ENCODE peak calls at places on chromosome 11, in seven cellular contexts. One of them, this sample, is unnamed.
A peak's percentile ranks its signal among the peaks of the same experiment; 100 is the strongest.

GRCh38 chr11:62689421-62690183 is at the start of gene LRRN4CL:
- DNase-seq in left ventricle myocardium inferior: peak; percentile 79
- DNase-seq in psoas muscle: peak; percentile 92
- DNase-seq in spleen: no peak
- DNase-seq in fibroblast of mammary gland: peak; percentile 97
- DNase-seq in LNCaP clone FGC: no peak
- DNase-seq in osteoblast: peak; percentile 99
- DNase-seq in this sample: peak; percentile 80

GRCh38 chr11:44797886-44798683 is 71.3 kb downstream of the TSPAN18 start:
- DNase-seq in LNCaP clone FGC: no peak
- DNase-seq in osteoblast: no peak
- DNase-seq in left ventricle myocardium inferior: no peak
- DNase-seq in spleen: peak; percentile 35
- DNase-seq in psoas muscle: no peak
- DNase-seq in fibroblast of mammary gland: no peak
- DNase-seq in this sample: no peak

GRCh38 chr11:17498058-17498457 is 21.4 kb upstream of the ABCC8 start:
- DNase-seq in fibroblast of mammary gland: no peak
- DNase-seq in osteoblast: no peak
- DNase-seq in psoas muscle: no peak
- DNase-seq in LNCaP clone FGC: no peak
- DNase-seq in left ventricle myocardium inferior: no peak
- DNase-seq in spleen: peak; percentile 64
- DNase-seq in this sample: no peak

GRCh38 chr11:66967670-66968425 is 7.3 kb upstream of the C11orf86 start:
- DNase-seq in fibroblast of mammary gland: peak; percentile 97
- DNase-seq in osteoblast: no peak
- DNase-seq in spleen: no peak
- DNase-seq in LNCaP clone FGC: no peak
- DNase-seq in psoas muscle: no peak
- DNase-seq in left ventricle myocardium inferior: no peak
- DNase-seq in this sample: peak; percentile 79

GRCh38 chr11:65112226-65112550 is 516 bp downstream of the TM7SF2 start:
- DNase-seq in spleen: no peak
- DNase-seq in left ventricle myocardium inferior: no peak
- DNase-seq in osteoblast: no peak
- DNase-seq in psoas muscle: no peak
- DNase-seq in fibroblast of mammary gland: no peak
- DNase-seq in LNCaP clone FGC: no peak
- DNase-seq in this sample: no peak

GRCh38 chr11:76719686-76720085 is 49.1 kb upstream of the LRRC32 start:
- DNase-seq in LNCaP clone FGC: no peak
- DNase-seq in osteoblast: no peak
- DNase-seq in psoas muscle: no peak
- DNase-seq in spleen: no peak
- DNase-seq in left ventricle myocardium inferior: no peak
- DNase-seq in fibroblast of mammary gland: no peak
- DNase-seq in this sample: no peak

GRCh38 chr11:132595711-132596111 is 936.6 kb downstream of the OPCML start:
- DNase-seq in osteoblast: no peak
- DNase-seq in LNCaP clone FGC: no peak
- DNase-seq in spleen: no peak
- DNase-seq in psoas muscle: no peak
- DNase-seq in fibroblast of mammary gland: no peak
- DNase-seq in left ventricle myocardium inferior: no peak
- DNase-seq in this sample: peak; percentile 27

GRCh38 chr11:64767344-64768299 is 7.8 kb upstream of the PYGM start:
- DNase-seq in osteoblast: peak; percentile 95
- DNase-seq in fibroblast of mammary gland: peak; percentile 70
- DNase-seq in psoas muscle: peak; percentile 85
- DNase-seq in LNCaP clone FGC: peak; percentile 39
- DNase-seq in left ventricle myocardium inferior: peak; percentile 63
- DNase-seq in spleen: peak; percentile 91
- DNase-seq in this sample: peak; percentile 83

GRCh38 chr11:72591785-72592490 is 82.3 kb downstream of the PDE2A start:
- DNase-seq in psoas muscle: no peak
- DNase-seq in LNCaP clone FGC: no peak
- DNase-seq in fibroblast of mammary gland: no peak
- DNase-seq in osteoblast: no peak
- DNase-seq in left ventricle myocardium inferior: no peak
- DNase-seq in spleen: no peak
- DNase-seq in this sample: peak; percentile 25

GRCh38 chr11:5242933-5243844 is 6.5 kb downstream of the HBG1 start:
- DNase-seq in LNCaP clone FGC: no peak
- DNase-seq in osteoblast: peak; percentile 62
- DNase-seq in spleen: no peak
- DNase-seq in psoas muscle: no peak
- DNase-seq in left ventricle myocardium inferior: no peak
- DNase-seq in fibroblast of mammary gland: peak; percentile 4
- DNase-seq in this sample: peak; percentile 64

GRCh38 chr11:64725601-64726139 is 2.7 kb upstream of the NRXN2 start:
- DNase-seq in left ventricle myocardium inferior: no peak
- DNase-seq in LNCaP clone FGC: no peak
- DNase-seq in psoas muscle: no peak
- DNase-seq in fibroblast of mammary gland: no peak
- DNase-seq in osteoblast: peak; percentile 73
- DNase-seq in spleen: peak; percentile 56
- DNase-seq in this sample: no peak

GRCh38 chr11:31499576-31500178 is 9.7 kb downstream of the IMMP1L start:
- DNase-seq in left ventricle myocardium inferior: no peak
- DNase-seq in osteoblast: peak; percentile 78
- DNase-seq in psoas muscle: no peak
- DNase-seq in spleen: no peak
- DNase-seq in LNCaP clone FGC: no peak
- DNase-seq in fibroblast of mammary gland: peak; percentile 30
- DNase-seq in this sample: peak; percentile 88

GRCh38 chr11:129950319-129951034 is 52.2 kb downstream of the PRDM10 start:
- DNase-seq in spleen: no peak
- DNase-seq in psoas muscle: peak; percentile 62
- DNase-seq in LNCaP clone FGC: peak; percentile 17
- DNase-seq in fibroblast of mammary gland: peak; percentile 42
- DNase-seq in left ventricle myocardium inferior: peak; percentile 25
- DNase-seq in osteoblast: no peak
- DNase-seq in this sample: peak; percentile 92

GRCh38 chr11:61472282-61472681 is 36.3 kb upstream of the LRRC10B start:
- DNase-seq in psoas muscle: peak; percentile 93
- DNase-seq in left ventricle myocardium inferior: peak; percentile 77
- DNase-seq in LNCaP clone FGC: no peak
- DNase-seq in spleen: no peak
- DNase-seq in osteoblast: peak; percentile 83
- DNase-seq in fibroblast of mammary gland: peak; percentile 81
- DNase-seq in this sample: no peak

GRCh38 chr11:115660072-115660805 is 156.0 kb upstream of the CADM1 start:
- DNase-seq in LNCaP clone FGC: no peak
- DNase-seq in left ventricle myocardium inferior: no peak
- DNase-seq in osteoblast: no peak
- DNase-seq in psoas muscle: no peak
- DNase-seq in spleen: no peak
- DNase-seq in fibroblast of mammary gland: no peak
- DNase-seq in this sample: no peak

GRCh38 chr11:67495234-67496005 is 9.7 kb downstream of the PITPNM1 start:
- DNase-seq in left ventricle myocardium inferior: no peak
- DNase-seq in psoas muscle: no peak
- DNase-seq in spleen: no peak
- DNase-seq in LNCaP clone FGC: no peak
- DNase-seq in osteoblast: peak; percentile 88
- DNase-seq in fibroblast of mammary gland: no peak
- DNase-seq in this sample: no peak

GRCh38 chr11:128453444-128454336 is 133.7 kb downstream of the ETS1 start:
- DNase-seq in psoas muscle: peak; percentile 78
- DNase-seq in left ventricle myocardium inferior: peak; percentile 60
- DNase-seq in spleen: no peak
- DNase-seq in osteoblast: peak; percentile 71
- DNase-seq in LNCaP clone FGC: peak; percentile 96
- DNase-seq in fibroblast of mammary gland: peak; percentile 99
- DNase-seq in this sample: peak; percentile 95

GRCh38 chr11:83663446-83663845 is 377.3 kb upstream of the CCDC90B start:
- DNase-seq in osteoblast: no peak
- DNase-seq in psoas muscle: no peak
- DNase-seq in spleen: no peak
- DNase-seq in LNCaP clone FGC: no peak
- DNase-seq in left ventricle myocardium inferior: no peak
- DNase-seq in fibroblast of mammary gland: peak; percentile 22
- DNase-seq in this sample: peak; percentile 10

GRCh38 chr11:63817758-63818498 is 4.7 kb downstream of the SPINDOC start:
- DNase-seq in spleen: no peak
- DNase-seq in fibroblast of mammary gland: no peak
- DNase-seq in osteoblast: no peak
- DNase-seq in left ventricle myocardium inferior: no peak
- DNase-seq in LNCaP clone FGC: no peak
- DNase-seq in psoas muscle: no peak
- DNase-seq in this sample: no peak

GRCh38 chr11:38013157-38013556 is 1415.1 kb upstream of the RAG2 start:
- DNase-seq in spleen: no peak
- DNase-seq in psoas muscle: no peak
- DNase-seq in LNCaP clone FGC: no peak
- DNase-seq in osteoblast: no peak
- DNase-seq in fibroblast of mammary gland: no peak
- DNase-seq in left ventricle myocardium inferior: no peak
- DNase-seq in this sample: no peak

GRCh38 chr11:67357831-67358555 is 4.6 kb upstream of the POLD4 start:
- DNase-seq in fibroblast of mammary gland: peak; percentile 50
- DNase-seq in left ventricle myocardium inferior: no peak
- DNase-seq in LNCaP clone FGC: no peak
- DNase-seq in psoas muscle: no peak
- DNase-seq in spleen: no peak
- DNase-seq in osteoblast: peak; percentile 90
- DNase-seq in this sample: peak; percentile 70

GRCh38 chr11:117821431-117821830 is 3.1 kb downstream of the FXYD2 start:
- DNase-seq in psoas muscle: peak; percentile 42
- DNase-seq in left ventricle myocardium inferior: no peak
- DNase-seq in fibroblast of mammary gland: no peak
- DNase-seq in spleen: peak; percentile 75
- DNase-seq in osteoblast: peak; percentile 13
- DNase-seq in LNCaP clone FGC: no peak
- DNase-seq in this sample: no peak

GRCh38 chr11:102110761-102111010 is 439 bp downstream of the YAP1 start:
- DNase-seq in osteoblast: no peak
- DNase-seq in spleen: peak; percentile 81
- DNase-seq in fibroblast of mammary gland: no peak
- DNase-seq in left ventricle myocardium inferior: no peak
- DNase-seq in LNCaP clone FGC: no peak
- DNase-seq in psoas muscle: no peak
- DNase-seq in this sample: no peak

GRCh38 chr11:108906329-108906728 is 241.5 kb downstream of the DDX10 start:
- DNase-seq in psoas muscle: no peak
- DNase-seq in fibroblast of mammary gland: peak; percentile 92
- DNase-seq in left ventricle myocardium inferior: no peak
- DNase-seq in spleen: no peak
- DNase-seq in osteoblast: peak; percentile 31
- DNase-seq in LNCaP clone FGC: no peak
- DNase-seq in this sample: peak; percentile 93

GRCh38 chr11:130103296-130103814 is 33.7 kb downstream of the APLP2 start:
- DNase-seq in psoas muscle: no peak
- DNase-seq in LNCaP clone FGC: no peak
- DNase-seq in left ventricle myocardium inferior: no peak
- DNase-seq in fibroblast of mammary gland: peak; percentile 100
- DNase-seq in spleen: no peak
- DNase-seq in osteoblast: peak; percentile 96
- DNase-seq in this sample: peak; percentile 98

GRCh38 chr11:66853242-66854229 is 3.3 kb upstream of the LRFN4 start:
- DNase-seq in spleen: peak; percentile 72
- DNase-seq in left ventricle myocardium inferior: no peak
- DNase-seq in osteoblast: peak; percentile 85
- DNase-seq in fibroblast of mammary gland: no peak
- DNase-seq in LNCaP clone FGC: no peak
- DNase-seq in psoas muscle: peak; percentile 50
- DNase-seq in this sample: no peak

GRCh38 chr11:20671856-20672546 is 2.6 kb downstream of the NELL1 start:
- DNase-seq in left ventricle myocardium inferior: no peak
- DNase-seq in fibroblast of mammary gland: no peak
- DNase-seq in LNCaP clone FGC: no peak
- DNase-seq in psoas muscle: no peak
- DNase-seq in osteoblast: peak; percentile 80
- DNase-seq in spleen: no peak
- DNase-seq in this sample: peak; percentile 4
- TF ChIP-seq CTCF in left ventricle myocardium inferior: no peak
- TF ChIP-seq CTCF in fibroblast of mammary gland: peak; percentile 19
- TF ChIP-seq CTCF in LNCaP clone FGC: peak; percentile 65
- TF ChIP-seq CTCF in psoas muscle: no peak
- TF ChIP-seq CTCF in osteoblast: peak; percentile 13
- TF ChIP-seq CTCF in spleen: no peak
- TF ChIP-seq CTCF in this sample: peak; percentile 29

GRCh38 chr11:122365545-122366380 is 249.7 kb upstream of the BLID start:
- DNase-seq in LNCaP clone FGC: no peak
- DNase-seq in left ventricle myocardium inferior: no peak
- DNase-seq in osteoblast: no peak
- DNase-seq in fibroblast of mammary gland: peak; percentile 5
- DNase-seq in spleen: no peak
- DNase-seq in psoas muscle: no peak
- DNase-seq in this sample: no peak
- TF ChIP-seq CTCF in LNCaP clone FGC: no peak
- TF ChIP-seq CTCF in left ventricle myocardium inferior: no peak
- TF ChIP-seq CTCF in osteoblast: no peak
- TF ChIP-seq CTCF in fibroblast of mammary gland: no peak
- TF ChIP-seq CTCF in spleen: no peak
- TF ChIP-seq CTCF in psoas muscle: no peak
- TF ChIP-seq CTCF in this sample: no peak

GRCh38 chr11:36713715-36714114 is 115.7 kb upstream of the RAG2 start:
- DNase-seq in fibroblast of mammary gland: no peak
- DNase-seq in LNCaP clone FGC: no peak
- DNase-seq in left ventricle myocardium inferior: no peak
- DNase-seq in spleen: no peak
- DNase-seq in psoas muscle: no peak
- DNase-seq in osteoblast: no peak
- DNase-seq in this sample: no peak

DNA sequence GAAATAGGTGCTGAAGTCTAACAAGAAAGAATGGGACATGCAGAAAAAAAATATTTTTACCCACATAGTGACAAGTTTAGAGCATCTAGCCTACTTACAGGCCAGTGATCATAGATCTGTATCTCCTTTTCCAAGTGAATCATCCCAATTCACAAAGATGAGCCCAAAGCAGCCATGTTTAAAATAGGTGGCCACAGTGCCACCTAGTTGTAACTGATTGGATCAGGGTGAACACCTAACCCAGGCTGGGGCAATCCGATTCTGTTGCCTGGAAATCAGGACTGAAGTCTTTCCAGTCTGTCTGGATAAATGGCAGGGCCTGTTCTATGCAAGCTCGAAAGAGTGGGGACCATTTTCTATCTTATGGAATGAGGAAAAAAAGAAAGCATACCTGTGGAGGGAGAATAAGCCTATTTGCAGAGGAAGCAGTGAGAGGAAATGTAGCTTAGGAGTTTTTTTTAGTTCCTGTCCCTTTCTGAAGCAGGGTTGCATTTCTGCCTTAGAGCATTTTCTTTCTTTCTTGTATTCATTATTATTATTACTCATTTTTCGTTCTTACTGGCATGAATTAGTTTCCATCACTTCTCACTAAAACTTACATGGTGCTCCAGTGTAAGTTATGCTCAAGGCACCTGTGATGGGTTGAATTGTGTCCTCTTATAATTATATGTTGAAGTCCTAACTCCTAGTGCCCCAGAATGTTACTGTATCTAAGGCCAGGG is 113.2 kb upstream of the RAG2 start:
- DNase-seq in left ventricle myocardium inferior: no peak
- DNase-seq in LNCaP clone FGC: no peak
- DNase-seq in fibroblast of mammary gland: no peak
- DNase-seq in osteoblast: no peak
- DNase-seq in psoas muscle: no peak
- DNase-seq in spleen: no peak
- DNase-seq in this sample: peak; percentile 1
- TF ChIP-seq CTCF in left ventricle myocardium inferior: no peak
- TF ChIP-seq CTCF in LNCaP clone FGC: peak; percentile 49
- TF ChIP-seq CTCF in fibroblast of mammary gland: no peak
- TF ChIP-seq CTCF in osteoblast: no peak
- TF ChIP-seq CTCF in psoas muscle: no peak
- TF ChIP-seq CTCF in spleen: no peak
- TF ChIP-seq CTCF in this sample: peak; percentile 16

GRCh38 chr11:69353696-69354544 is 60.0 kb downstream of the MYEOV start:
- DNase-seq in left ventricle myocardium inferior: no peak
- DNase-seq in osteoblast: no peak
- DNase-seq in spleen: no peak
- DNase-seq in psoas muscle: no peak
- DNase-seq in fibroblast of mammary gland: no peak
- DNase-seq in LNCaP clone FGC: no peak
- DNase-seq in this sample: peak; percentile 74
- TF ChIP-seq CTCF in left ventricle myocardium inferior: no peak
- TF ChIP-seq CTCF in osteoblast: no peak
- TF ChIP-seq CTCF in spleen: no peak
- TF ChIP-seq CTCF in psoas muscle: no peak
- TF ChIP-seq CTCF in fibroblast of mammary gland: no peak
- TF ChIP-seq CTCF in LNCaP clone FGC: no peak
- TF ChIP-seq CTCF in this sample: peak; percentile 32

This sample was measured in choroid plexus epithelial cell.